ENCODE peak calls at places on chromosomes 1 and 21, in seven cellular contexts. P is testis, W is vagina, B is breast epithelium, U is body of pancreas, J is IMR-90, R is suprapubic skin. Z is an unnamed sample.

GRCh38 chr1:175390522-175391247 is 198.1 kb upstream of the KIAA0040 start:
- DNase-seq in R (no peak), U (no peak), J (no peak), W (no peak), B (no peak), P (no peak), Z (no peak)

GRCh38 chr1:207077470-207078377 is 10.9 kb upstream of the C4BPB start:
- DNase-seq in R (no peak), J (peak; percentile 77), U (peak; percentile 68), W (no peak), P (peak; percentile 75), B (peak; percentile 67), Z (peak; percentile 73)

GRCh38 chr21:31670065-31670464 is 10.6 kb downstream of the SOD1 start:
- DNase-seq in W (no peak), R (no peak), P (no peak), U (no peak), J (no peak), B (no peak), Z (no peak)

GRCh38 chr1:96978431-96978830 is 256.8 kb downstream of the PTBP2 start:
- DNase-seq in R (no peak), W (no peak), P (no peak), U (no peak), J (peak; percentile 49), B (no peak), Z (no peak)

GRCh38 chr1:198018529-198018928 is 101.4 kb downstream of the LHX9 start:
- DNase-seq in P (no peak), U (no peak), R (no peak), W (no peak), J (peak; percentile 93), B (no peak), Z (no peak)

GRCh38 chr1:17232759-17233661 is 15.9 kb upstream of the PADI3 start:
- DNase-seq in B (no peak), R (no peak), W (no peak), P (no peak), U (no peak), J (peak; percentile 91), Z (no peak)

GRCh38 chr1:8970870-8971337 is 25.2 kb downstream of the CA6 start:
- DNase-seq in R (no peak), B (no peak), J (no peak), W (no peak), P (no peak), U (no peak), Z (peak; percentile 38)

GRCh38 chr1:51922040-51922439 is 43.5 kb upstream of the NRDC start:
- DNase-seq in P (no peak), R (no peak), U (no peak), J (no peak), W (no peak), B (no peak), Z (no peak)

DNA sequence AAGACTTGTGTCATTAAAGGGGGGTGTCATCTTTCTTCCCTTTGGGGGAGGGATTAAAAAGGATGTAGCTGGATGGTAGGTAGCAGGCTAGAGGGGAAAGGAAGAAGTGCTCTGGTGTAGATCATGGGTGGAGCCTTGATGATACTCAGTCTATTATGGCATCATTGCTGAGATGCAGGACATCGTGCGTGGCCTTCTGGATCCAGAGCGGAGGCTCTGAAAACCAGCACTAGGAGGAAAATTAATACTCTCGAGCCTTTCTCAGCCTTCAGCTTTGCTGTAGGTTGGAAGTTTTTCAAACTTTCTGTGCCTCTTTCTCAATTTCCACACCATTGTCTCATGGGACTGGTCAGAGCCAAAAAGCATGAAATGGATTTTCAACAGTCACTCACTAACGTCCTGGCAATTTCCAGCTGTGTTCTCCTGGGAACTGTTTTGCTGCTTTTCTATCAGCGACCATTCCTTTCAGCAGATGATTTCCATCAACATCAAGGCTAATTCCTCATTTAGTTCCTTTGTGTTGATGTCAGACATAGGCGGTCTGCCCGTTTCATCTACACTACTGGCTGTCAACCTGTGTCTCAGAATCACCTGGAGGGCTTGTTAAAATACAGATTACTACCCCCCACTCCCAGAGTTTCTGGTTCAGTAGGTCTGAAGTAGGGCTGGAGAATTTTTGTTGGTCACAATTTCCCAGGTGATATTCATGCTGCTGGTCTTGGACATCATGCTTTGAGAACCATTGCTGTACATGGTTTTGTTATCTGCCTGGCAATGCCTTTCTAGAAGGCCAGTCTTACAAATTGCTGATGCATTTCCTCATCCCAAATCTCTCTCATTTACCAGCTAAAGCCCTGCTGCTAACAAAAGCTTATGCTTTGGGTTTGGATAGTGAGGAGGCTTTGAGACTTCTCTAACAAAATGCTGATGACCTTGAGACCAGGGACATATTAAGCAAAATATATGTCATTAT is 7.7 kb downstream of the CACNA1E start:
- DNase-seq in B (no peak), P (no peak), R (no peak), W (no peak), J (no peak), U (no peak), Z (no peak)
- TF ChIP-seq POLR2A in B (no peak), P (no peak), R (no peak), W (no peak), J (no peak), U (no peak), Z (no peak)

GRCh38 chr1:167617950-167618269 is 12.1 kb upstream of the RCSD1 start:
- DNase-seq in B (no peak), P (no peak), W (no peak), J (no peak), R (no peak), U (no peak), Z (no peak)
- H3K4me3 ChIP-seq in B (no peak overlapping the region), P (no peak overlapping the region), W (no peak overlapping the region), J (no peak overlapping the region), R (no peak overlapping the region), U (no peak overlapping the region), Z (no peak overlapping the region)

GRCh38 chr1:94247146-94248094 is 10.0 kb upstream of the ARHGAP29 start:
- DNase-seq in P (peak; percentile 80), B (peak; percentile 62), W (no peak), R (peak; percentile 88), J (peak; percentile 36), U (peak; percentile 89), Z (peak; percentile 90)
- TF ChIP-seq POLR2A in P (no peak), B (peak; percentile 25), W (peak; percentile 29), R (peak; percentile 35), J (no peak), U (peak; percentile 62), Z (peak; percentile 93)

GRCh38 chr1:115837386-115837761 is 3.6 kb downstream of the NHLH2 start:
- DNase-seq in R (no peak), W (no peak), B (no peak), U (no peak), P (no peak), J (no peak), Z (no peak)

GRCh38 chr1:115838805-115839705 is 1.9 kb downstream of the NHLH2 start:
- DNase-seq in J (no peak), B (peak; percentile 39), W (no peak), U (peak; percentile 34), P (peak; percentile 21), R (no peak), Z (peak; percentile 60)

GRCh38 chr1:115837762-115838421 is 3.0 kb downstream of the NHLH2 start:
- DNase-seq in J (no peak), P (peak; percentile 17), R (no peak), B (no peak), W (no peak), U (peak; percentile 6), Z (no peak)

GRCh38 chr1:115839706-115840095 is 1.2 kb downstream of the NHLH2 start:
- DNase-seq in B (no peak), J (no peak), W (no peak), R (no peak), U (no peak), P (no peak), Z (no peak)

DNA sequence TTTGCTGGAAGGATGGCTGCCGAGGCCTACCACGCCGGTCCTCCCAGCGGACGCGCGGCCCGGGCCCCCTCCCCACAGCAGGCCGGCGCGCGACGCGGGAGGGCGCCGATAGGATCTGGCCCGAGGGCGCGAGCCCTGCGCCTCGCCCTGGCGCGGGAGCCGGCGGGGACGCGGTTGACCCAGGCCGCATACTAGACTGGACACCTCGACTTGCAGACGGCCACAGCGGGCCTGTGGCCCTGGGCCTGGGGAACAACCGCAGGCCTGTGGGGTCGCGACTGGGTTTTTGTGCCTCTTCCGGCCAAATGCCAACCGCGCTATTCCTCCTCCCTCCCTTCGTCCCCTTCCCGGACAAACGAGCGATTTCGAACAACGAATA is 2.5 kb downstream of the NHLH2 start:
- DNase-seq in P (no peak), J (no peak), W (no peak), R (no peak), B (no peak), U (peak; percentile 5), Z (no peak)
- H3K4me3 ChIP-seq in P (peak overlapping the region; percentile 37), J (no peak overlapping the region), W (peak overlapping the region; percentile 36), R (peak overlapping the region; percentile 55), B (peak overlapping the region; percentile 37), U (no peak overlapping the region), Z (no peak overlapping the region)

GRCh38 chr1:231410041-231410591 is 12.0 kb downstream of the EGLN1 start:
- DNase-seq in P (no peak), W (no peak), J (peak; percentile 88), B (no peak), U (no peak), R (no peak), Z (no peak)
- TF ChIP-seq POLR2A in P (no peak), W (no peak), J (no peak), B (no peak), U (no peak), R (no peak), Z (no peak)

GRCh38 chr1:151547119-151547899 is 7.2 kb downstream of the TUFT1 start:
- DNase-seq in R (peak; percentile 82), W (no peak), J (peak; percentile 93), U (peak; percentile 72), B (peak; percentile 93), P (peak; percentile 37), Z (peak; percentile 88)
- H3K4me3 ChIP-seq in R (no peak overlapping the region), W (no peak overlapping the region), J (no peak overlapping the region), U (no peak overlapping the region), B (peak overlapping the region; percentile 4), P (no peak overlapping the region), Z (no peak overlapping the region)

DNA sequence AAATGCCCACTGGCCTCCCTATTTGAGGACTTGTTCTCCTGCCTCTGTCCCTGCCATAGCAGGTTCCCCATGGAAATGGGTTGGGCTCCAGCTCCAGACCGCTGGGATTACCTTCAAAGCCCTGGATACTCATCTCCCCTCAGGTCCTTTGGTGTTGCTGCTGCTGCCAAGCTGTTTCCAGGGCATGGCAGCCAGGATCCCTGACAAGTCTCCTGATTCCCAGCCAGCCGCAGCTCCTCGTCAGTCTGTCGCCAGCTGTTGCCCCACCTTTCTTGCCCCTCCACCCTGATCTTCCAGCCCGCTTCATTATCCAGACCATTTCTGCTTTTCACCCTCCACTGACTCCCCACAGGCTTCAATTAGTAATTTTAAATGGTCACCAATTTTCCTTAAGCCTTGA is 68.3 kb upstream of the KCND3 start:
- DNase-seq in J (no peak), B (no peak), W (no peak), U (no peak), R (no peak), P (no peak), Z (no peak)
- TF ChIP-seq POLR2A in J (no peak), B (no peak), W (no peak), U (no peak), R (no peak), P (no peak), Z (no peak)

DNA sequence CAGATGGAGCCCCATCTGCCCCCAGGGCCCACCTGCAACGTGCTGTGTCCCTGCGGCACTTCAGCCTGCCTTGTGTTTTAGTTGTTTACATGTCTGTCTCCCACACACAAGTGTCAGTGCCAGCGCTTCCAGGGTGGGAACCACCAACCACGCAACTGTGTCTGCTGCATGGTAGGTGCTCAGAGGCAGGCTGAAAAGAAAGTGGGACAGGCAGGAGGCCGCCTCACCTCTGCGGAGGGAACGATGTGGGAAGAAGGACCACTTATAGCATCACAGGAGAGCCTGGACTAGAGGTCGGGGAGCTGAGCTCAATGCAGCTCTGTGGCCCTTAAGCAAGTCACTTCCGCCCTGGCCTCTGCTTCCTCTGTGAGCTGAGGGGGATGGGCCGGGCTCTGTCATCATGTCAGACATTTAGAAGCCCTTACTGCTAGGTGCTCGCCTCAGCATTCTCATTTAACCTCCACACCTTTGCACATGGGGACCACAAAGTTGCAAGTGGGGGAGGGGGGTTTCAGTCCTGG is 17.8 kb downstream of the SLC9A1 start:
- DNase-seq in P (no peak), W (no peak), R (peak; percentile 89), B (peak; percentile 42), J (no peak), U (peak; percentile 45), Z (peak; percentile 76)
- H3K4me3 ChIP-seq in P (no peak overlapping the region), W (no peak overlapping the region), R (no peak overlapping the region), B (no peak overlapping the region), J (no peak overlapping the region), U (no peak overlapping the region), Z (no peak overlapping the region)